ENCODE peak calls at places on chromosomes 16 and 17, in ten cellular contexts. M is AG04450, L is tibial nerve, B is mammary epithelial cell, F is heart left ventricle, V is ovary, O is ascending aorta, E is fibroblast of lung, X is substantia nigra, H is SK-N-MC. C is an unnamed sample.

GRCh38 chr17:2903193-2903974 is 107.1 kb downstream of the RAP1GAP2 start:
- DNase-seq in E (no peak), O (no peak), V (no peak), M (no peak), F (no peak), B (no peak), H (no peak), X (no peak), L (no peak), C (no peak)

GRCh38 chr16:73771676-73772075 is 524.9 kb upstream of the PSMD7 start:
- DNase-seq in H (no peak), E (peak), X (no peak), O (no peak), M (no peak), B (no peak), L (no peak), F (no peak), V (no peak), C (no peak)

GRCh38 chr16:58481931-58482330 is 18.0 kb upstream of the NDRG4 start:
- DNase-seq in H (no peak), O (no peak), L (no peak), M (no peak), X (no peak), B (no peak), E (peak), F (no peak), V (no peak), C (no peak)

GRCh38 chr16:86509759-86510464 is 415 bp upstream of the FOXF1 start:
- DNase-seq in O (no peak), E (peak), L (no peak), X (no peak), M (peak), V (peak), H (no peak), F (peak), B (peak), C (no peak)

GRCh38 chr17:9677932-9678331 is 32.6 kb downstream of the USP43 start:
- DNase-seq in B (no peak), O (no peak), L (no peak), H (no peak), V (no peak), E (no peak), M (no peak), X (no peak), F (no peak), C (no peak)

GRCh38 chr17:7004398-7005253 is 7.8 kb upstream of the RNASEK start:
- DNase-seq in M (no peak), E (no peak), V (no peak), H (peak), X (peak), F (no peak), B (peak), O (no peak), L (no peak), C (peak)

GRCh38 chr17:40686192-40686591 is 17.4 kb downstream of the KRT24 start:
- DNase-seq in L (no peak), M (no peak), X (no peak), F (no peak), V (no peak), H (no peak), B (no peak), O (no peak), E (no peak), C (no peak)

GRCh38 chr17:37574427-37574826 is 34.8 kb downstream of the SYNRG start:
- DNase-seq in V (no peak), H (no peak), B (no peak), X (no peak), L (no peak), O (no peak), M (no peak), E (no peak), F (no peak), C (no peak)

GRCh38 chr16:85777583-85778310 is 21.6 kb downstream of the EMC8 start:
- DNase-seq in O (no peak), L (no peak), M (no peak), X (no peak), B (peak), V (no peak), F (no peak), H (no peak), E (peak), C (no peak)

GRCh38 chr16:79278506-79278905 is 322.0 kb downstream of the MAF start:
- DNase-seq in H (no peak), F (no peak), V (no peak), B (no peak), L (no peak), O (no peak), E (no peak), M (no peak), X (no peak), C (peak)

GRCh38 chr17:6843241-6843890 is 11.8 kb upstream of the TEKT1 start:
- DNase-seq in O (no peak), X (peak), B (peak), F (no peak), V (no peak), E (peak), H (peak), M (no peak), L (no peak), C (no peak)

GRCh38 chr17:36705651-36706436 is 104.5 kb downstream of the MRM1 start:
- DNase-seq in V (no peak), X (no peak), B (peak), L (no peak), H (no peak), F (no peak), O (no peak), E (peak), M (no peak), C (peak)

GRCh38 chr17:38454528-38454927 is 26.3 kb downstream of the ARHGAP23 start:
- DNase-seq in E (peak), F (peak), V (peak), L (peak), H (no peak), B (peak), O (peak), M (no peak), X (peak), C (no peak)

GRCh38 chr16:87369117-87369775 is 14.3 kb downstream of the FBXO31 start:
- DNase-seq in E (no peak), B (no peak), F (peak), H (no peak), O (no peak), X (no peak), M (no peak), V (no peak), L (no peak), C (no peak)

GRCh38 chr16:86383488-86384262 is 126.7 kb upstream of the FOXF1 start:
- DNase-seq in L (no peak), F (no peak), O (no peak), M (peak), E (peak), V (no peak), B (no peak), X (no peak), H (no peak), C (no peak)

GRCh38 chr16:57998484-57998883 is 2.0 kb downstream of the ZNF319 start:
- DNase-seq in L (no peak), O (no peak), E (peak), B (peak), M (no peak), F (no peak), H (no peak), V (no peak), X (no peak), C (peak)

GRCh38 chr17:77100009-77100408 is 40.8 kb upstream of the SEC14L1 start:
- DNase-seq in L (peak), H (no peak), O (peak), V (no peak), M (no peak), F (peak), X (peak), B (no peak), E (no peak), C (no peak)
- H3K27ac ChIP-seq in L (peak), H (no peak), O (peak), V (no peak), M (no peak), F (peak), X (peak), B (no peak), E (no peak), C (peak)

GRCh38 chr17:64502021-64502420 is 4.1 kb downstream of the DDX5 start:
- DNase-seq in V (no peak), H (no peak), O (no peak), M (no peak), B (no peak), E (no peak), X (no peak), L (no peak), F (no peak), C (no peak)

GRCh38 chr17:64502809-64503208 is 3.3 kb downstream of the DDX5 start:
- DNase-seq in F (no peak), V (no peak), B (no peak), O (no peak), M (no peak), H (no peak), L (no peak), X (no peak), E (peak), C (no peak)

GRCh38 chr17:64503821-64504768 is 2.0 kb downstream of the DDX5 start:
- DNase-seq in F (no peak), X (no peak), E (no peak), O (no peak), B (no peak), H (no peak), L (no peak), V (no peak), M (no peak), C (no peak)

GRCh38 chr17:64504769-64505319 is 1.2 kb downstream of the DDX5 start:
- DNase-seq in B (no peak), M (no peak), F (no peak), O (no peak), X (no peak), H (no peak), L (no peak), E (peak), V (no peak), C (no peak)

GRCh38 chr17:64503341-64503740 is 2.7 kb downstream of the DDX5 start:
- DNase-seq in H (no peak), V (no peak), M (no peak), E (no peak), B (no peak), O (no peak), X (no peak), F (no peak), L (no peak), C (no peak)
- H3K27ac ChIP-seq in H (peak), V (no peak), M (no peak), E (peak), B (no peak), O (peak), X (no peak), F (no peak), L (peak), C (no peak)

GRCh38 chr17:68776451-68776850 is 175.3 kb upstream of the FAM20A start:
- DNase-seq in L (no peak), E (no peak), V (no peak), H (no peak), B (no peak), F (no peak), M (no peak), O (no peak), X (no peak), C (no peak)
- H3K27ac ChIP-seq in L (peak), E (peak), V (no peak), H (peak), B (no peak), F (peak), M (no peak), O (no peak), X (peak), C (no peak)

GRCh38 chr17:19460695-19461094 is 49.7 kb downstream of the RNF112 start:
- DNase-seq in M (no peak), H (no peak), O (peak), E (no peak), V (no peak), L (no peak), F (no peak), B (no peak), X (peak), C (no peak)

GRCh38 chr17:19461139-19461538 is 50.1 kb downstream of the RNF112 start:
- DNase-seq in B (no peak), H (no peak), V (no peak), F (no peak), X (peak), L (no peak), O (peak), E (no peak), M (no peak), C (no peak)

GRCh38 chr17:19461681-19462080 is 50.6 kb downstream of the RNF112 start:
- DNase-seq in H (no peak), O (peak), B (no peak), M (no peak), L (no peak), F (no peak), E (no peak), X (no peak), V (no peak), C (no peak)

DNA sequence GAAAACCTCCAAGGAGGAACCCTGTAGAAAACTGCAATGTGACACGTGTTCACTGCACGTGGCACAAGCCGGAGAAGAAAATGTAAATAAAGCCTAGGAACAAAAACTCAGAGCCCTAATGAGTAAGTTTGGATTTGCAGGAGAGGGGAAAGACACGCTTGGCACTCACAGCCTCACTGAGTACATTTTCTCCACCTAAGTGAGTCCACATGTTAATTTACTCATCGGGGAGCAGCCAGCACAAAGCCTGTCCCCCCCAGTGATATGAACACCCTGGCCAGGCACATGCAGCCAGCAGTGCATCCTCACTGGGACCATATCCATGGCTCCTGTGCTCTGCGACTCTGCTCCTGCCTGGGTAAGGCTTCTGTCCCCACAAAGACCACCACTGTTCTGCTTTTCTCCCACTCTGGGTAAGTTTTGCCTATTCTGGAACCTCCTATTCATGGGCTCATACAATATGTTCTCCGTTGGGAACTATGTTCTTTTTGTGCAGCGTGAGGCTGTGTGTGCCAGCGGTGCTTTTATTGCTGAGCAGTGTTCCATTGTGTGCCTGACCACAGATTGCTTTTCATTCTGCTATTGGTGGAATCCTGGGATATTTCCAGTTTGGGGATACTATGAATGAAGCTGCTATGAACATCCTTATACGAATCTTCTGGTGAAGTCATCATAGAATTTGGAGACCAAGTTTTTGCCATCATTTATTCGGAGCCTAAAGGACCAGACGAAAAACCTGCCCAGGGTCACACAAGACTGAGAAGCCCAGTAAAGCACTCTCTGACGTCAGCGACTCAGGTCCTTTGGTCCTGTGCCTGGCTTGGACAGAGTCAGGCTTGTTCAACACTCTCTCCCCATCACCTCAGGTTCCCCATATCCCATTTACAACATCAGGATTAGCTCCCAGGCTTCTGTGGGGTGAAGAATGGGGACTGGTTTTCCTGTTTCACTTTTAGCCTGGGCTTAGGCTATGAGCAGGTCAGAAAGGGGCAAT is 53.3 kb downstream of the RNF112 start:
- DNase-seq in X (peak), M (no peak), V (no peak), B (no peak), H (no peak), O (peak), L (no peak), E (peak), F (no peak), C (no peak)
- H3K27ac ChIP-seq in X (peak), M (peak), V (no peak), B (no peak), H (no peak), O (no peak), L (peak), E (no peak), F (no peak), C (peak)

DNA sequence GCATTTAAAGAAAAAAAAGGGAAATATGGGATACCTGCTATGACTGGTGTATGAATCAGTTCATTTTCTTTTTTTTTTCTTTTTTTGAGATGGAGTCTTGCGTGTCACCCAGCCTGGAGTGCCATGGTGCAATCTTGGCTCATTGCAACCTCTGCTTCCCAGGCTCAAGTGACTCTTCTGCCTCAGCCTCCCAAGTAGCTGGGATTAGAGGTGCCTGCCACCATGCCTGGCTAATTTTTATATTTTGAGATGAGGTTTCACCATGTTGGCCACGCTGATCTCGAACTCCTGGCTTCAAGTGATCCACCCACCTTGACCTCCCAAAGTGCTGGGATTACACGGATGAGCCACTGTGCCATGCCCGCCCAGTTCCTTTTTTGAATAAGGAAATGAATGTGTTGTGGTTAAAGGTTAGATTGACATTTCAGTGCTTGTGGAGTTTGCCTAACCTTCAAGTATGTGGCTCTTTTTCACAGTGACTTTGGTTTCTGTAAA is 7.7 kb downstream of the HAPSTR1 start:
- DNase-seq in E (peak), B (peak), M (no peak), H (no peak), F (no peak), V (no peak), O (no peak), X (no peak), L (no peak), C (no peak)
- H3K27ac ChIP-seq in E (peak), B (no peak), M (no peak), H (peak), F (no peak), V (no peak), O (peak), X (no peak), L (peak), C (no peak)

DNA sequence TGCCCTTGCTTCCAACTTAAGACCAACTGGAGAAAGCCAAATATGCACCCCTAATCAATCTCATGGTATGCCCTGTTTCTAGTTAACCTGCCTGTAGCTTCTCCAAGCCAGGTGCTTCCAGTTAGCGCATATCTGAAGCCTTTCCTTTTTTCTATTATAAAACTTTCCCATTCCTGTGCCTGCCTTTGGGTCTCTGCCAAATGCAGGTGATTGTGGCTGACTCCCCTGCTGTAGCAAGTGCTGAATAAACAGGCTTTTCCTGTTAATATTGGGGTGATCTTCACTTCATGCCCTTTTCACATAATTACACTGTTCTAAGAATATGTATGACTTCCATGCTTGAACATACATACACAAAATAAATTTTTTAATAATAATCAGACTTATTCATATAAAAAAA is 207.4 kb downstream of the TANC2 start:
- DNase-seq in E (no peak), H (no peak), O (no peak), F (no peak), L (no peak), B (peak), M (no peak), X (no peak), V (no peak), C (no peak)
- H3K27ac ChIP-seq in E (no peak), H (no peak), O (no peak), F (no peak), L (no peak), B (no peak), M (no peak), X (no peak), V (no peak), C (no peak)

GRCh38 chr16:10554569-10554968 is 25.8 kb downstream of the EMP2 start:
- DNase-seq in B (no peak), F (no peak), X (no peak), L (no peak), M (no peak), E (no peak), H (no peak), V (no peak), O (no peak), C (no peak)

GRCh38 chr16:10552281-10552680 is 28.1 kb downstream of the EMP2 start:
- DNase-seq in E (no peak), L (no peak), X (no peak), F (no peak), B (no peak), M (no peak), H (no peak), O (no peak), V (no peak), C (no peak)

GRCh38 chr16:10551881-10552280 is 28.5 kb downstream of the EMP2 start:
- DNase-seq in L (no peak), E (no peak), B (no peak), V (no peak), H (no peak), M (no peak), F (no peak), X (no peak), O (no peak), C (no peak)

GRCh38 chr16:10556240-10556639 is 24.2 kb downstream of the EMP2 start:
- DNase-seq in F (no peak), B (no peak), L (no peak), E (no peak), V (no peak), H (no peak), M (no peak), O (no peak), X (no peak), C (no peak)

DNA sequence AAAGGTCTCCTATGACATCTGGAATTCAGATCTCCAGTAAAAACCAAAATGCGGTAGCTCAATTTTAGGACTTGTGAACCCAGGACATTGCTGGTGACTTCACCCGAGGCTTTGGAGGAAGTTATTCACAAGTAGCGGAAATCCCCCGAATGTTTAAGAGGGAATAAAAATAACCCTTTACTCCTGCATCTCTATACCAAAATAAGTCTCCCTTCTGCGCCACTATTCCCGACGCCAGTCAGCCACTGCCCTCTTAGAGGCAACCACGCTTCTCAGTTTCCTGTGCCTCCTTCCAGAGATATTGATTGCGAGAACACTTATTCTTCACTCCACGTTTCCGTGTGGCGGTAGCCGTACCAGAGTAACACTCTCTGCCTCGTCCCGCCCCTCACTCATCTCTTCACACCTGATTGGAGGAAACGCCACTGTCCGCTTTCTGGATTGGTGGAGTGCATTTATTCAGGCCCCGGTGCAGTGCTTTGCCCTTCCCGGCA is 27.4 kb downstream of the EMP2 start:
- DNase-seq in B (no peak), F (peak), V (no peak), E (no peak), M (no peak), X (peak), L (no peak), O (peak), H (no peak), C (peak)
- H3K27ac ChIP-seq in B (no peak), F (peak), V (no peak), E (no peak), M (no peak), X (no peak), L (peak), O (peak), H (no peak), C (no peak)

GRCh38 chr17:8480011-8480976 is 44.6 kb downstream of the NDEL1 start:
- DNase-seq in B (no peak), F (no peak), X (no peak), L (no peak), H (no peak), M (no peak), V (peak), E (no peak), O (peak), C (no peak)
- H3K27ac ChIP-seq in B (no peak), F (no peak), X (no peak), L (peak), H (no peak), M (peak), V (no peak), E (peak), O (peak), C (no peak)